ENCODE peak calls at places on chromosome X, in five cellular contexts. K, Z, H, P and R are unnamed samples. For H3K36me3, the result is how much of the 10 kb centered on the place peaks cover.

GRCh38 chrX:3550160-3550765 is 163.2 kb downstream of the PRKX start:
- DNase-seq in H (peak), P (peak), K (no peak), Z (no peak), R (no peak)

GRCh38 chrX:24515447-24515846 is 50.4 kb downstream of the PDK3 start:
- DNase-seq in Z (no peak), P (no peak), H (no peak), K (no peak), R (no peak)

GRCh38 chrX:68183612-68184214 is 249.6 kb downstream of the OPHN1 start:
- DNase-seq in Z (no peak), H (peak), P (peak), K (no peak), R (no peak)

GRCh38 chrX:153646620-153647373 is at the start of gene DUSP9:
- DNase-seq in H (peak), P (peak), K (peak), Z (peak), R (no peak)

GRCh38 chrX:56813318-56813837 is 84.3 kb downstream of the NBDY start:
- DNase-seq in Z (no peak), K (peak), P (peak), H (no peak), R (peak)

GRCh38 chrX:134990475-134991473 is at the start of gene SMIM10:
- DNase-seq in P (peak), Z (peak), H (peak), K (peak), R (peak)

GRCh38 chrX:1558761-1559468 is 21.9 kb upstream of the P2RY8 start:
- DNase-seq in H (peak), P (no peak), K (peak), Z (no peak), R (no peak)

GRCh38 chrX:50747471-50747900 is 66.5 kb downstream of the SHROOM4 start:
- DNase-seq in H (peak), P (no peak), K (no peak), Z (no peak), R (no peak)

GRCh38 chrX:120549483-120550452 is 11.0 kb downstream of the CUL4B start:
- DNase-seq in Z (no peak), K (no peak), H (peak), P (no peak), R (no peak)

GRCh38 chrX:40092808-40093435 is 4.8 kb downstream of the BCOR start:
- DNase-seq in P (no peak), H (no peak), Z (no peak), K (no peak), R (no peak)

GRCh38 chrX:26295425-26295824 is 79.5 kb downstream of the MAGEB5 start:
- DNase-seq in H (no peak), Z (no peak), K (no peak), P (no peak), R (no peak)

GRCh38 chrX:24154490-24155034 is 5.0 kb downstream of the ZFX start:
- DNase-seq in K (no peak), H (no peak), Z (no peak), P (no peak), R (no peak)

GRCh38 chrX:24148535-24149345 is 789 bp upstream of the ZFX start:
- DNase-seq in P (no peak), Z (no peak), K (no peak), H (no peak), R (no peak)

GRCh38 chrX:113741744-113742143 is 842.1 kb upstream of the HTR2C start:
- DNase-seq in Z (no peak), K (no peak), P (no peak), H (no peak), R (no peak)

GRCh38 chrX:112512509-112512908 is 167.2 kb downstream of the LHFPL1 start:
- DNase-seq in K (no peak), Z (no peak), H (no peak), P (no peak), R (no peak)

GRCh38 chrX:70479197-70479969 is 34.7 kb downstream of the DLG3 start:
- DNase-seq in H (peak), Z (no peak), K (no peak), P (peak), R (no peak)

GRCh38 chrX:22105231-22105630 is 73.1 kb downstream of the PHEX start:
- DNase-seq in P (no peak), K (no peak), H (no peak), Z (no peak), R (no peak)

GRCh38 chrX:53379747-53380146 is 42.7 kb downstream of the SMC1A start:
- DNase-seq in Z (no peak), P (no peak), K (no peak), H (no peak), R (no peak)

GRCh38 chrX:53383376-53384087 is 38.9 kb downstream of the SMC1A start:
- DNase-seq in Z (no peak), P (no peak), K (no peak), H (no peak), R (no peak)

GRCh38 chrX:53374923-53375322 is 47.5 kb downstream of the SMC1A start:
- DNase-seq in P (no peak), Z (no peak), H (no peak), K (no peak), R (no peak)

GRCh38 chrX:53377464-53377863 is 45.0 kb downstream of the SMC1A start:
- DNase-seq in P (no peak), Z (no peak), K (no peak), H (no peak), R (no peak)

GRCh38 chrX:53379008-53379710 is 43.3 kb downstream of the SMC1A start:
- DNase-seq in K (no peak), H (no peak), P (no peak), Z (no peak), R (no peak)
- H3K36me3 ChIP-seq in K (under half), H (under half), P (under half), Z (under half), R (under half)

GRCh38 chrX:47202316-47202715 is 8.7 kb downstream of the UBA1 start:
- DNase-seq in H (no peak), P (no peak), Z (no peak), K (no peak), R (no peak)
- H3K36me3 ChIP-seq in H (under half), P (under half), Z (under half), K (half or more), R (half or more)

GRCh38 chrX:13764765-13765164 is 30.2 kb downstream of the OFD1 start:
- DNase-seq in Z (no peak), H (peak), K (no peak), P (no peak), R (no peak)
- H3K36me3 ChIP-seq in Z (under half), H (under half), K (under half), P (under half), R (under half)

GRCh38 chrX:48902135-48902534 is 4.4 kb downstream of the PQBP1 start:
- DNase-seq in P (no peak), K (no peak), H (no peak), Z (no peak), R (no peak)
- H3K36me3 ChIP-seq in P (under half), K (under half), H (under half), Z (under half), R (under half)

GRCh38 chrX:78378476-78379115 is 51.2 kb upstream of the CYSLTR1 start:
- DNase-seq in K (no peak), H (no peak), Z (no peak), P (no peak), R (no peak)
- H3K36me3 ChIP-seq in K (under half), H (under half), Z (under half), P (under half), R (under half)